ENCODE peak calls at places on chromosomes 6 and 20, in eight cellular contexts. Q is GM12892; A is activated CD8-positive, alpha-beta memory T cell treated with anti-CD3 and anti-CD28 coated beads, Interleukin-2, amount 50 U/mL, for 4 hours; Z is HEK293T; S is astrocyte; P is ACHN; C is NCI-H2171; U is AG20443. H is an unnamed sample.

GRCh38 chr6:114421219-114421618 is 78.4 kb upstream of the HS3ST5 start:
- DNase-seq in S (no peak), C (no peak), Q (no peak), Z (no peak), A (no peak), P (no peak), U (no peak), H (no peak)

GRCh38 chr6:29720863-29721262 is 2.4 kb upstream of the HLA-F start:
- DNase-seq in C (no peak), P (no peak), S (no peak), Q (no peak), A (no peak), Z (no peak), U (no peak), H (no peak)

GRCh38 chr20:61357119-61357518 is 105.1 kb downstream of the CDH4 start:
- DNase-seq in S (no peak), U (no peak), C (no peak), A (no peak), Z (no peak), P (no peak), Q (no peak), H (no peak)

GRCh38 chr20:51560550-51561307 is 18.2 kb upstream of the NFATC2 start:
- DNase-seq in P (no peak), C (no peak), S (peak), U (no peak), A (no peak), Q (no peak), Z (no peak), H (no peak)

GRCh38 chr20:47118641-47119040 is 224.0 kb downstream of the EYA2 start:
- DNase-seq in P (no peak), A (no peak), Q (no peak), S (no peak), C (no peak), U (no peak), Z (no peak), H (no peak)

GRCh38 chr6:46626228-46626909 is 26.2 kb downstream of the CYP39A1 start:
- DNase-seq in Z (peak), U (peak), Q (no peak), C (no peak), A (no peak), S (no peak), P (peak), H (no peak)

GRCh38 chr6:43292341-43292740 is 5.7 kb upstream of the SLC22A7 start:
- DNase-seq in C (no peak), P (no peak), S (no peak), Z (no peak), U (no peak), Q (no peak), A (no peak), H (no peak)

GRCh38 chr6:3139090-3139903 is 18.0 kb downstream of the TUBB2A start:
- DNase-seq in C (peak), P (no peak), Q (no peak), A (no peak), S (peak), Z (no peak), U (peak), H (no peak)

GRCh38 chr6:110682460-110682853 is 132.8 kb downstream of the CDK19 start:
- DNase-seq in S (peak), P (peak), Z (peak), A (peak), Q (no peak), C (peak), U (peak), H (no peak)

GRCh38 chr6:50116797-50117542 is 67.2 kb upstream of the DEFB112 start:
- DNase-seq in U (no peak), P (no peak), Z (no peak), A (no peak), Q (no peak), S (no peak), C (no peak), H (no peak)

GRCh38 chr20:22805219-22805618 is 220.8 kb upstream of the FOXA2 start:
- DNase-seq in C (no peak), S (peak), P (peak), U (peak), Q (no peak), Z (no peak), A (no peak), H (no peak)

GRCh38 chr6:125301435-125302391 is at the start of gene HDDC2:
- DNase-seq in Z (peak), U (peak), P (peak), Q (peak), A (peak), S (peak), C (peak), H (peak)

GRCh38 chr6:14676084-14676483 is 558.5 kb downstream of the CD83 start:
- DNase-seq in Q (no peak), Z (no peak), C (no peak), A (no peak), U (peak), P (no peak), S (peak), H (no peak)

GRCh38 chr6:103797738-103798137 is 1062.0 kb downstream of the HACE1 start:
- DNase-seq in Z (no peak), C (peak), S (no peak), P (peak), U (no peak), Q (no peak), A (no peak), H (no peak)

GRCh38 chr20:3115190-3116107 is 30.9 kb upstream of the AVP start:
- DNase-seq in U (peak), A (no peak), C (peak), P (peak), S (peak), Q (peak), Z (peak), H (no peak)

GRCh38 chr6:87333033-87333432 is 4.0 kb upstream of the GJB7 start:
- DNase-seq in Z (no peak), C (no peak), Q (no peak), P (no peak), S (no peak), U (no peak), A (no peak), H (no peak)

GRCh38 chr6:43766964-43767461 is 3.0 kb upstream of the VEGFA start:
- DNase-seq in U (no peak), A (no peak), Q (no peak), S (no peak), Z (no peak), P (no peak), C (no peak), H (no peak)

GRCh38 chr20:37977786-37978185 is 55.5 kb downstream of the TTI1 start:
- DNase-seq in P (no peak), Z (no peak), S (no peak), A (no peak), U (no peak), Q (no peak), C (no peak), H (no peak)

GRCh38 chr20:34045930-34046329 is 52.2 kb downstream of the RALY start:
- DNase-seq in Q (no peak), C (no peak), Z (no peak), A (no peak), U (no peak), P (no peak), S (no peak), H (no peak)

GRCh38 chr20:19695081-19695480 is 63.0 kb upstream of the RIN2 start:
- DNase-seq in C (no peak), Z (no peak), S (no peak), P (no peak), A (no peak), Q (no peak), U (no peak), H (no peak)

GRCh38 chr6:160733045-160733646 is 31.1 kb downstream of the PLG start:
- DNase-seq in S (peak), U (peak), P (peak), Q (no peak), A (no peak), Z (peak), C (peak), H (no peak)

GRCh38 chr20:57378107-57378506 is 13.1 kb upstream of the RBM38 start:
- DNase-seq in P (no peak), Q (no peak), Z (no peak), A (no peak), C (no peak), S (no peak), U (no peak), H (no peak)

GRCh38 chr20:38043512-38044300 is 10.2 kb downstream of the RPRD1B start:
- DNase-seq in P (peak), Z (no peak), U (peak), Q (no peak), C (no peak), S (peak), A (peak), H (no peak)

GRCh38 chr6:30749554-30750378 is 5.4 kb upstream of the IER3 start:
- DNase-seq in S (no peak), U (no peak), A (no peak), P (peak), Z (no peak), C (no peak), Q (no peak), H (no peak)

GRCh38 chr20:36092424-36093024 is 62.0 kb upstream of the EPB41L1 start:
- DNase-seq in Q (no peak), Z (peak), P (peak), U (peak), S (no peak), A (peak), C (no peak), H (no peak)

GRCh38 chr6:170480045-170480714 is 72.9 kb downstream of the PSMB1 start:
- DNase-seq in U (peak), Q (no peak), Z (no peak), A (no peak), P (no peak), S (peak), C (no peak), H (no peak)

GRCh38 chr6:159969204-159969912 is 476 bp downstream of the IGF2R start:
- DNase-seq in A (peak), Z (peak), C (no peak), U (peak), Q (no peak), S (no peak), P (peak), H (peak)

GRCh38 chr6:33197431-33198048 is 2.9 kb downstream of the RXRB start:
- DNase-seq in Q (no peak), A (no peak), P (peak), Z (peak), U (peak), S (peak), C (no peak), H (no peak)

GRCh38 chr6:11885159-11885558 is 106.6 kb upstream of the ADTRP start:
- DNase-seq in Z (no peak), P (no peak), U (no peak), C (no peak), S (no peak), Q (no peak), A (no peak), H (no peak)

GRCh38 chr6:30741789-30742315 is 635 bp downstream of the FLOT1 start:
- DNase-seq in Q (no peak), S (no peak), C (no peak), U (peak), P (no peak), Z (no peak), A (no peak), H (no peak)

GRCh38 chr6:62516287-62517152 is 230.5 kb upstream of the KHDRBS2 start:
- DNase-seq in S (no peak), Q (no peak), Z (no peak), C (no peak), A (no peak), U (no peak), P (no peak), H (no peak)

GRCh38 chr6:72699142-72699541 is 77.3 kb downstream of the KCNQ5 start:
- DNase-seq in Q (no peak), S (no peak), A (no peak), U (no peak), Z (no peak), C (no peak), P (no peak), H (no peak)

GRCh38 chr6:137573739-137574138 is 79.5 kb upstream of the OLIG3 start:
- DNase-seq in A (no peak), Q (no peak), Z (no peak), S (no peak), C (no peak), U (no peak), P (no peak), H (no peak)

GRCh38 chr6:37524025-37524647 is 24.4 kb upstream of the CCDC167 start:
- DNase-seq in Z (no peak), U (no peak), Q (no peak), S (peak), A (no peak), C (no peak), P (no peak), H (no peak)

GRCh38 chr6:53336070-53336469 is 12.7 kb downstream of the ELOVL5 start:
- DNase-seq in U (no peak), A (no peak), Q (no peak), S (no peak), Z (no peak), C (no peak), P (no peak), H (no peak)

GRCh38 chr6:169843110-169843509 is 91.7 kb downstream of the ERMARD start:
- DNase-seq in A (no peak), C (no peak), U (no peak), Z (no peak), Q (no peak), P (no peak), S (no peak), H (no peak)

GRCh38 chr6:33136310-33136895 is 55.9 kb downstream of the COL11A2 start:
- DNase-seq in C (no peak), P (no peak), A (no peak), U (no peak), Z (no peak), S (no peak), Q (no peak), H (no peak)

H was measured in esophagus muscularis mucosa.